ENCODE peak calls at places on chromosomes 2 and 18, in five cellular contexts. U, W, M, Q and A are unnamed samples.

GRCh38 chr2:460861-461260 is 173.0 kb upstream of the ALKAL2 start:
- DNase-seq in U (no peak), W (peak), M (peak), Q (peak), A (no peak)

GRCh38 chr2:171630812-171631626 is 56.2 kb upstream of the DYNC1I2 start:
- DNase-seq in U (peak), W (no peak), M (no peak), Q (no peak), A (no peak)

GRCh38 chr2:231887756-231888155 is 38.4 kb downstream of the NPPC start:
- DNase-seq in U (no peak), W (no peak), M (no peak), Q (no peak), A (no peak)

GRCh38 chr2:174878537-174879147 is 114.4 kb upstream of the CHRNA1 start:
- DNase-seq in U (no peak), W (no peak), M (no peak), Q (peak), A (no peak)

GRCh38 chr2:191463790-191464189 is 214.1 kb upstream of the NABP1 start:
- DNase-seq in U (no peak), W (no peak), M (no peak), Q (no peak), A (no peak)

GRCh38 chr18:75489493-75490190 is 62.1 kb upstream of the SMIM21 start:
- DNase-seq in U (peak), W (no peak), M (no peak), Q (peak), A (no peak)

GRCh38 chr2:42777883-42778805 is 14.2 kb upstream of the OXER1 start:
- DNase-seq in U (no peak), W (no peak), M (no peak), Q (peak), A (peak)

GRCh38 chr18:63016270-63016669 is 300.9 kb downstream of the PHLPP1 start:
- DNase-seq in U (peak), W (peak), M (peak), Q (peak), A (peak)

GRCh38 chr2:164205347-164205746 is 415.9 kb downstream of the GRB14 start:
- DNase-seq in U (no peak), W (no peak), M (no peak), Q (peak), A (no peak)

GRCh38 chr2:28665041-28665704 is 86.5 kb upstream of the PPP1CB start:
- DNase-seq in U (no peak), W (no peak), M (no peak), Q (peak), A (peak)

GRCh38 chr2:216071452-216071851 is 10.2 kb downstream of the PECR start:
- DNase-seq in U (no peak), W (no peak), M (no peak), Q (no peak), A (no peak)

GRCh38 chr18:48534364-48534763 is 4.5 kb upstream of the CTIF start:
- DNase-seq in U (no peak), W (no peak), M (no peak), Q (peak), A (no peak)

GRCh38 chr2:226721541-226721940 is 78.1 kb downstream of the IRS1 start:
- DNase-seq in U (no peak), W (no peak), M (no peak), Q (no peak), A (no peak)

GRCh38 chr2:19879115-19879514 is 22.7 kb downstream of the TTC32 start:
- DNase-seq in U (no peak), W (no peak), M (no peak), Q (no peak), A (no peak)

GRCh38 chr2:61469424-61470121 is 1.3 kb downstream of the USP34 start:
- DNase-seq in U (no peak), W (no peak), M (no peak), Q (peak), A (no peak)

GRCh38 chr2:149617476-149617875 is 29.9 kb upstream of the MMADHC start:
- DNase-seq in U (peak), W (no peak), M (no peak), Q (peak), A (no peak)

GRCh38 chr18:75492897-75493296 is 65.4 kb upstream of the SMIM21 start:
- DNase-seq in U (no peak), W (no peak), M (no peak), Q (no peak), A (no peak)

GRCh38 chr18:49666045-49666444 is 104.2 kb downstream of the LIPG start:
- DNase-seq in U (no peak), W (no peak), M (no peak), Q (no peak), A (no peak)

GRCh38 chr18:12361770-12362378 is 15.2 kb downstream of the AFG3L2 start:
- DNase-seq in U (no peak), W (no peak), M (no peak), Q (peak), A (no peak)

GRCh38 chr18:63314991-63315662 is 4.4 kb downstream of the BCL2 start:
- DNase-seq in U (no peak), W (no peak), M (no peak), Q (no peak), A (no peak)

GRCh38 chr2:54013996-54014395 is 43.2 kb upstream of the PSME4 start:
- DNase-seq in U (no peak), W (no peak), M (no peak), Q (no peak), A (no peak)

GRCh38 chr2:45237850-45238542 is 228.7 kb upstream of the SIX2 start:
- DNase-seq in U (peak), W (no peak), M (peak), Q (peak), A (no peak)

GRCh38 chr18:55509631-55510372 is 78.2 kb downstream of the TCF4 start:
- DNase-seq in U (peak), W (no peak), M (no peak), Q (peak), A (no peak)

GRCh38 chr2:128260239-128261138 is 58.2 kb downstream of the HS6ST1 start:
- DNase-seq in U (no peak), W (no peak), M (no peak), Q (peak), A (no peak)

GRCh38 chr2:20365249-20365817 is 14.7 kb upstream of the PUM2 start:
- DNase-seq in U (peak), W (no peak), M (peak), Q (peak), A (no peak)

GRCh38 chr2:235745597-235745996 is 251.8 kb downstream of the AGAP1 start:
- DNase-seq in U (no peak), W (no peak), M (no peak), Q (no peak), A (no peak)